ENCODE peak calls at places on chromosomes 2 and 18, in four cellular contexts. One of them, this sample, is unnamed.

GRCh38 chr2:37809525-37809924 is 115.6 kb upstream of the RMDN2 start:
- DNase-seq in A549: no peak
- DNase-seq in K562: no peak
- DNase-seq in HepG2: no peak
- DNase-seq in this sample: no peak

GRCh38 chr2:27081984-27082772 is 3.8 kb downstream of the EMILIN1 start:
- DNase-seq in A549: no peak
- DNase-seq in K562: peak
- DNase-seq in HepG2: no peak
- DNase-seq in this sample: no peak

GRCh38 chr2:234291765-234292204 is 205.1 kb downstream of the ARL4C start:
- DNase-seq in A549: no peak
- DNase-seq in K562: no peak
- DNase-seq in HepG2: no peak
- DNase-seq in this sample: no peak

GRCh38 chr2:128738446-128739110 is 419.9 kb upstream of the HS6ST1 start:
- DNase-seq in A549: no peak
- DNase-seq in K562: no peak
- DNase-seq in HepG2: no peak
- DNase-seq in this sample: no peak

GRCh38 chr2:120892967-120893667 is 157.4 kb downstream of the GLI2 start:
- DNase-seq in A549: no peak
- DNase-seq in K562: no peak
- DNase-seq in HepG2: no peak
- DNase-seq in this sample: no peak

GRCh38 chr2:199463000-199463692 is 5.4 kb upstream of the SATB2 start:
- DNase-seq in A549: peak
- DNase-seq in K562: no peak
- DNase-seq in HepG2: no peak
- DNase-seq in this sample: no peak

GRCh38 chr18:74820160-74820780 is 222.6 kb downstream of the ZNF407 start:
- DNase-seq in A549: no peak
- DNase-seq in K562: no peak
- DNase-seq in HepG2: no peak
- DNase-seq in this sample: no peak

GRCh38 chr2:166032361-166032760 is 78.8 kb upstream of the TTC21B start:
- DNase-seq in A549: no peak
- DNase-seq in K562: no peak
- DNase-seq in HepG2: no peak
- DNase-seq in this sample: no peak

GRCh38 chr2:159042115-159042850 is 73.8 kb downstream of the TANC1 start:
- DNase-seq in A549: no peak
- DNase-seq in K562: no peak
- DNase-seq in HepG2: no peak
- DNase-seq in this sample: no peak

GRCh38 chr2:62091471-62091870 is 104.4 kb upstream of the B3GNT2 start:
- DNase-seq in A549: no peak
- DNase-seq in K562: no peak
- DNase-seq in HepG2: no peak
- DNase-seq in this sample: no peak

GRCh38 chr2:118582058-118582457 is 265.4 kb downstream of the EN1 start:
- DNase-seq in A549: no peak
- DNase-seq in K562: no peak
- DNase-seq in HepG2: no peak
- DNase-seq in this sample: no peak

GRCh38 chr18:58562999-58563667 is 65.8 kb downstream of the ALPK2 start:
- DNase-seq in A549: no peak
- DNase-seq in K562: no peak
- DNase-seq in HepG2: no peak
- DNase-seq in this sample: no peak

GRCh38 chr2:132884292-132884691 is 214.3 kb upstream of the LYPD1 start:
- DNase-seq in A549: no peak
- DNase-seq in K562: no peak
- DNase-seq in HepG2: no peak
- DNase-seq in this sample: no peak

GRCh38 chr2:169276045-169276444 is 86.3 kb downstream of the LRP2 start:
- DNase-seq in A549: no peak
- DNase-seq in K562: no peak
- DNase-seq in HepG2: no peak
- DNase-seq in this sample: no peak

GRCh38 chr2:3447789-3448317 is 68.4 kb downstream of the TRAPPC12 start:
- DNase-seq in A549: no peak
- DNase-seq in K562: no peak
- DNase-seq in HepG2: no peak
- DNase-seq in this sample: peak

GRCh38 chr2:688504-689076 is 11.4 kb upstream of the TMEM18 start:
- DNase-seq in A549: no peak
- DNase-seq in K562: no peak
- DNase-seq in HepG2: no peak
- DNase-seq in this sample: no peak

GRCh38 chr2:159071190-159071915 is 102.9 kb downstream of the TANC1 start:
- DNase-seq in A549: no peak
- DNase-seq in K562: no peak
- DNase-seq in HepG2: no peak
- DNase-seq in this sample: no peak

GRCh38 chr2:28981620-28982371 is 698 bp downstream of the TOGARAM2 start:
- DNase-seq in A549: no peak
- DNase-seq in K562: no peak
- DNase-seq in HepG2: no peak
- DNase-seq in this sample: no peak

GRCh38 chr18:61569176-61569892 is 236.1 kb downstream of the CDH20 start:
- DNase-seq in A549: no peak
- DNase-seq in K562: no peak
- DNase-seq in HepG2: no peak
- DNase-seq in this sample: no peak

GRCh38 chr2:127347734-127348392 is 39.9 kb downstream of the MAP3K2 start:
- DNase-seq in A549: no peak
- DNase-seq in K562: no peak
- DNase-seq in HepG2: no peak
- DNase-seq in this sample: no peak

GRCh38 chr2:191679818-191680600 is 2.1 kb downstream of the NABP1 start:
- DNase-seq in A549: peak
- DNase-seq in K562: no peak
- DNase-seq in HepG2: no peak
- DNase-seq in this sample: no peak

GRCh38 chr18:35526476-35527120 is 28.8 kb upstream of the INO80C start:
- DNase-seq in A549: no peak
- DNase-seq in K562: no peak
- DNase-seq in HepG2: no peak
- DNase-seq in this sample: no peak

GRCh38 chr2:127176371-127177311 is 43.5 kb downstream of the CYP27C1 start:
- DNase-seq in A549: no peak
- DNase-seq in K562: no peak
- DNase-seq in HepG2: no peak
- DNase-seq in this sample: no peak

GRCh38 chr18:71398530-71398929 is 1109.7 kb downstream of the SOCS6 start:
- DNase-seq in A549: no peak
- DNase-seq in K562: no peak
- DNase-seq in HepG2: peak
- DNase-seq in this sample: peak

GRCh38 chr2:86650188-86650587 is 26.5 kb upstream of the RNF103 start:
- DNase-seq in A549: no peak
- DNase-seq in K562: no peak
- DNase-seq in HepG2: no peak
- DNase-seq in this sample: no peak

GRCh38 chr2:240876035-240876474 is 7.4 kb downstream of the AGXT start:
- DNase-seq in A549: no peak
- DNase-seq in K562: no peak
- DNase-seq in HepG2: no peak
- DNase-seq in this sample: no peak

GRCh38 chr2:239339726-239340654 is 60.8 kb downstream of the HDAC4 start:
- DNase-seq in A549: no peak
- DNase-seq in K562: no peak
- DNase-seq in HepG2: no peak
- DNase-seq in this sample: no peak

GRCh38 chr2:48531141-48531648 is 1.2 kb downstream of the STON1 start:
- DNase-seq in A549: no peak
- DNase-seq in K562: no peak
- DNase-seq in HepG2: peak
- DNase-seq in this sample: no peak

GRCh38 chr2:129087133-129087813 is 768.6 kb upstream of the HS6ST1 start:
- DNase-seq in A549: no peak
- DNase-seq in K562: no peak
- DNase-seq in HepG2: no peak
- DNase-seq in this sample: no peak

GRCh38 chr18:3466051-3466450 is 16.1 kb downstream of the TGIF1 start:
- DNase-seq in A549: no peak
- DNase-seq in K562: no peak
- DNase-seq in HepG2: no peak
- DNase-seq in this sample: no peak

GRCh38 chr2:241095594-241096290 is 6.3 kb downstream of the MTERF4 start:
- DNase-seq in A549: no peak
- DNase-seq in K562: no peak
- DNase-seq in HepG2: no peak
- DNase-seq in this sample: no peak

GRCh38 chr2:166184789-166185188 is 57.0 kb upstream of the SCN1A start:
- DNase-seq in A549: no peak
- DNase-seq in K562: no peak
- DNase-seq in HepG2: no peak
- DNase-seq in this sample: no peak

GRCh38 chr2:144128104-144128746 is 391.7 kb downstream of the ZEB2 start:
- DNase-seq in A549: no peak
- DNase-seq in K562: no peak
- DNase-seq in HepG2: no peak
- DNase-seq in this sample: no peak

GRCh38 chr2:44969936-44970335 is 28.4 kb downstream of the SIX3 start:
- DNase-seq in A549: no peak
- DNase-seq in K562: no peak
- DNase-seq in HepG2: no peak
- DNase-seq in this sample: no peak

GRCh38 chr2:150127995-150128394 is 359.5 kb downstream of the RND3 start:
- DNase-seq in A549: no peak
- DNase-seq in K562: no peak
- DNase-seq in HepG2: no peak
- DNase-seq in this sample: no peak

GRCh38 chr2:2192385-2192957 is 138.6 kb downstream of the MYT1L start:
- DNase-seq in A549: no peak
- DNase-seq in K562: no peak
- DNase-seq in HepG2: no peak
- DNase-seq in this sample: no peak

DNA sequence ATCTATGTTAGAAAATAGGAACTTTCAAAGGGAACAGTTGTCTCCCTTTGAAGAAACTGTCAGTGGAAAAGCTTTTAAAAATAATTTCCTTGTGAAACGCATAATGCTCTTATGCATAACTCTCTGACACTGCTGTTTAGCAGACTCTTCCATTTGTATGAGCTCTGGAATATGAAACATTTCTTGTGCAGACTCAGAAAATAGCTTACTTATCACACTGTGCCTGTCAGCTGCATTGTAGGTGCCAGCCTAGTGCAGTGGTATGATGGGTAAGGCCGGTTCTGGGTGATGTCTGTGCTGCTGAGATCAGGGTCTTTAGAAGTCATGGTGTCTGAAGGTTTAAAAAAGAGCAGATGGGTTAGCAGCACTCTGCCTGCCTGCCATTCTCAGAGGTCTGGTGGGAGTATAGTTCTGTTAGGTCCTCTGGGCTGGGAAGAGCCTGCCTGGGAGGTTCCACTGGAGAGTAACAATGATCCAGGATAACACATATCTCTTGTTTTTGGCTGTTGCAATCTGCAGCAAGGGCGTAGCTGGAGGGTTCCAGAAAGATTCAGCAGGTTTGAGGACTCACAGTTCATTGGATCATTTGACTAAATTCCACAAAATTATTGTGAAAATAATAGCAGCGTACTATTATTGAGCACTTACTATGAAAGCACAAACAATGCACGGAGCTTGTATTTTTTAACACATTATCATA is 283.2 kb upstream of the MEX3C start:
- DNase-seq in A549: no peak
- DNase-seq in K562: no peak
- DNase-seq in HepG2: no peak
- DNase-seq in this sample: no peak
- TF ChIP-seq KDM1A in A549: no peak
- TF ChIP-seq KDM1A in K562: no peak
- TF ChIP-seq KDM1A in HepG2: no peak
- TF ChIP-seq KDM1A in this sample: no peak

GRCh38 chr2:43265006-43265770 is 38.8 kb upstream of the ZFP36L2 start:
- DNase-seq in A549: no peak
- DNase-seq in K562: no peak
- DNase-seq in HepG2: no peak
- DNase-seq in this sample: no peak

GRCh38 chr2:43266692-43267091 is 40.3 kb upstream of the ZFP36L2 start:
- DNase-seq in A549: no peak
- DNase-seq in K562: no peak
- DNase-seq in HepG2: no peak
- DNase-seq in this sample: no peak

GRCh38 chr2:43258547-43259156 is 32.2 kb upstream of the ZFP36L2 start:
- DNase-seq in A549: no peak
- DNase-seq in K562: no peak
- DNase-seq in HepG2: peak
- DNase-seq in this sample: no peak

GRCh38 chr2:43267393-43267792 is 41.0 kb upstream of the ZFP36L2 start:
- DNase-seq in A549: no peak
- DNase-seq in K562: no peak
- DNase-seq in HepG2: no peak
- DNase-seq in this sample: no peak

GRCh38 chr2:43262239-43262638 is 35.8 kb upstream of the ZFP36L2 start:
- DNase-seq in A549: no peak
- DNase-seq in K562: no peak
- DNase-seq in HepG2: no peak
- DNase-seq in this sample: no peak
- TF ChIP-seq JUN in A549: no peak
- TF ChIP-seq JUN in K562: no peak
- TF ChIP-seq JUN in HepG2: no peak
- TF ChIP-seq JUN in this sample: no peak

DNA sequence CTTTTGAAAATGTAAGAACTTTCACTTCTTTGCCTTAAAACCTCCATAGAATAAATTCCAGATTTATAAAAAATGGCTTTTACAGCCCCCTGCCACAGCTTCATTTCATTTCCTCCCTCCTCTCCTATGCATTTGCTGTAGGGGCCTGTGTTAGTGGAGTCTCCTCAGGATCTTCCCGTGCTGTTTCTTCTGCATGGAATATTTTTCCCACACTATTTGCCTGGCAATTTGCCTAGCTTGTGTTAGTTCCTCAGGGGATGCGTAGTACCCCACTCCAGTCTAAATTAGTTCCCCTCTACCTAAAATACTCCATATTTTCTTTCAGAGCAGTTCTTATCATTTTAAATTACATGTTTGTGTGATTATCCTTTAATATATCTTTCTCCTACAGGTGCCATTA is 262.2 kb downstream of the PLCL1 start:
- DNase-seq in A549: no peak
- DNase-seq in K562: no peak
- DNase-seq in HepG2: no peak
- DNase-seq in this sample: no peak
- TF ChIP-seq KDM1A in A549: no peak
- TF ChIP-seq KDM1A in K562: no peak
- TF ChIP-seq KDM1A in HepG2: no peak
- TF ChIP-seq KDM1A in this sample: no peak

DNA sequence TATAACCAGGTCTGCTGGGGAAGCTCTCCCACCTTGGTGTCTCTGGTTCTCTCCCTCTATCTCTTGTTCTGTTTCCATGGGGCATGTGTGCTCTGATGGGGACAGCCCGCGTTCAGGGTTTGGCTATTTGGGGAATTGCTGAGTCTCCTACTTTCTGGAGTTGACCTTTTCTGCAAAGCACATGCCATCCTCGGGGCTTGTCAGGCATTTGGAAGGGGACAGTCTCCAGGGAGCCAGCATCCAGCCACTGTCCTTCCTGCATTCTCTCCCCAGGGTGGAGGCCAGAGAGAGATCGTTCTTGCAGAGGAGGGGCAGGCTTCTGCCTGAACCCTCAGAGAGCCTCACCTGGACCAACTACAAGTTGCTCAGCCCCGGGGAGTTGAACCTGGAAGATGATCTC is 157.4 kb downstream of the KLHL29 start:
- DNase-seq in A549: no peak
- DNase-seq in K562: no peak
- DNase-seq in HepG2: no peak
- DNase-seq in this sample: no peak
- TF ChIP-seq JUN in A549: no peak
- TF ChIP-seq JUN in K562: no peak
- TF ChIP-seq JUN in HepG2: no peak
- TF ChIP-seq JUN in this sample: no peak